ENCODE peak calls at places on chromosomes 4 and X, in eight cellular contexts. H is AG04449; Z is activated CD4-positive, alpha-beta T cell treated with anti-CD3 and anti-CD28 coated beads, Interleukin-2, amount 50 U/mL, for 1 hour; L is SJCRH30; Q is T-helper 2 cell; P is GM13976; A is HTR-8/SVneo; G is amniotic stem cell. D is an unnamed sample.

GRCh38 chr4:24475756-24476155 is 108.6 kb downstream of the DHX15 start:
- DNase-seq in H (no peak), Z (no peak), L (no peak), Q (no peak), P (no peak), A (no peak), G (no peak), D (no peak)

GRCh38 chr4:75011131-75011795 is 78.3 kb downstream of the PARM1 start:
- DNase-seq in H (no peak), Z (no peak), L (no peak), Q (no peak), P (no peak), A (no peak), G (no peak), D (no peak)

GRCh38 chr4:163200950-163201349 is 34.3 kb upstream of the NAF1 start:
- DNase-seq in H (no peak), Z (no peak), L (no peak), Q (no peak), P (no peak), A (no peak), G (no peak), D (no peak)

GRCh38 chrX:11397680-11398079 is 104.5 kb downstream of the AMELX start:
- DNase-seq in H (no peak), Z (no peak), L (no peak), Q (peak), P (no peak), A (no peak), G (no peak), D (no peak)

GRCh38 chrX:92260102-92260501 is 480.9 kb downstream of the PCDH11X start:
- DNase-seq in H (no peak), Z (no peak), L (no peak), Q (no peak), P (no peak), A (no peak), G (no peak), D (no peak)

GRCh38 chr4:106898621-106899230 is 137.4 kb downstream of the DKK2 start:
- DNase-seq in H (peak), Z (no peak), L (peak), Q (peak), P (peak), A (peak), G (peak), D (no peak)

GRCh38 chrX:114162068-114162735 is 421.7 kb upstream of the HTR2C start:
- DNase-seq in H (no peak), Z (no peak), L (peak), Q (no peak), P (no peak), A (no peak), G (no peak), D (peak)

GRCh38 chr4:181548873-181549541 is 694.2 kb upstream of the TENM3 start:
- DNase-seq in H (peak), Z (no peak), L (no peak), Q (no peak), P (no peak), A (peak), G (no peak), D (peak)

GRCh38 chrX:37357436-37357835 is 8.3 kb downstream of the PRRG1 start:
- DNase-seq in H (no peak), Z (no peak), L (no peak), Q (no peak), P (no peak), A (no peak), G (no peak), D (no peak)

GRCh38 chr4:175947117-175947722 is 118.4 kb upstream of the WDR17 start:
- DNase-seq in H (peak), Z (no peak), L (no peak), Q (peak), P (peak), A (no peak), G (peak), D (no peak)

GRCh38 chr4:5738061-5738460 is 27.1 kb downstream of the EVC start:
- DNase-seq in H (no peak), Z (no peak), L (no peak), Q (no peak), P (no peak), A (no peak), G (no peak), D (no peak)

GRCh38 chr4:8228319-8229250 is 29.5 kb downstream of the SH3TC1 start:
- DNase-seq in H (peak), Z (peak), L (peak), Q (peak), P (peak), A (peak), G (peak), D (peak)

GRCh38 chr4:3308691-3309090 is 15.9 kb downstream of the RGS12 start:
- DNase-seq in H (no peak), Z (no peak), L (no peak), Q (no peak), P (no peak), A (no peak), G (no peak), D (no peak)

GRCh38 chr4:100391913-100392312 is 125.9 kb downstream of the EMCN start:
- DNase-seq in H (no peak), Z (no peak), L (no peak), Q (peak), P (no peak), A (no peak), G (no peak), D (no peak)

GRCh38 chrX:84487365-84488353 is 14.6 kb downstream of the HDX start:
- DNase-seq in H (no peak), Z (no peak), L (no peak), Q (no peak), P (peak), A (no peak), G (no peak), D (no peak)

GRCh38 chr4:86019906-86020305 is 339.9 kb downstream of the MAPK10 start:
- DNase-seq in H (no peak), Z (no peak), L (no peak), Q (no peak), P (no peak), A (no peak), G (no peak), D (no peak)

GRCh38 chr4:163804001-163804400 is 309.5 kb downstream of the TMA16 start:
- DNase-seq in H (no peak), Z (no peak), L (no peak), Q (peak), P (no peak), A (no peak), G (no peak), D (no peak)

GRCh38 chr4:112318239-112319142 is 21.3 kb downstream of the ALPK1 start:
- DNase-seq in H (no peak), Z (no peak), L (no peak), Q (peak), P (peak), A (no peak), G (no peak), D (no peak)

GRCh38 chr4:172134536-172134935 is 321.3 kb downstream of the GALNTL6 start:
- DNase-seq in H (no peak), Z (no peak), L (no peak), Q (no peak), P (no peak), A (no peak), G (no peak), D (no peak)

GRCh38 chrX:151359931-151360871 is 36.8 kb upstream of the VMA21 start:
- DNase-seq in H (no peak), Z (peak), L (peak), Q (peak), P (peak), A (no peak), G (no peak), D (peak)

GRCh38 chrX:15745179-15745578 is 7.1 kb downstream of the CA5B start:
- DNase-seq in H (no peak), Z (no peak), L (no peak), Q (no peak), P (no peak), A (no peak), G (no peak), D (no peak)

GRCh38 chrX:71606536-71607216 is 11.6 kb downstream of the CXCR3 start:
- DNase-seq in H (no peak), Z (no peak), L (no peak), Q (peak), P (no peak), A (no peak), G (no peak), D (no peak)

GRCh38 chrX:48472851-48473717 is 2.9 kb upstream of the FTSJ1 start:
- DNase-seq in H (no peak), Z (no peak), L (no peak), Q (no peak), P (no peak), A (no peak), G (no peak), D (no peak)

GRCh38 chrX:74248889-74249288 is 55.1 kb upstream of the ZCCHC13 start:
- DNase-seq in H (no peak), Z (no peak), L (no peak), Q (no peak), P (no peak), A (no peak), G (no peak), D (no peak)

GRCh38 chr4:11497212-11497806 is 68.6 kb upstream of the HS3ST1 start:
- DNase-seq in H (no peak), Z (no peak), L (no peak), Q (peak), P (no peak), A (no peak), G (no peak), D (no peak)

GRCh38 chr4:139279723-139280620 is at the start of gene MGARP:
- DNase-seq in H (no peak), Z (peak), L (peak), Q (peak), P (peak), A (peak), G (no peak), D (no peak)

GRCh38 chrX:110743679-110744340 is 51.8 kb downstream of the CHRDL1 start:
- DNase-seq in H (no peak), Z (no peak), L (no peak), Q (peak), P (no peak), A (no peak), G (no peak), D (no peak)

GRCh38 chr4:88765729-88766128 is 68.1 kb upstream of the NAP1L5 start:
- DNase-seq in H (peak), Z (no peak), L (no peak), Q (no peak), P (no peak), A (peak), G (peak), D (peak)

GRCh38 chr4:138341739-138342415 is 99.7 kb upstream of the SLC7A11 start:
- DNase-seq in H (no peak), Z (no peak), L (no peak), Q (peak), P (no peak), A (no peak), G (no peak), D (no peak)

GRCh38 chr4:8543623-8544022 is 36.6 kb upstream of the GPR78 start:
- DNase-seq in H (no peak), Z (no peak), L (no peak), Q (no peak), P (no peak), A (no peak), G (no peak), D (no peak)

GRCh38 chrX:64885850-64886249 is 90.4 kb downstream of the ZC4H2 start:
- DNase-seq in H (no peak), Z (no peak), L (peak), Q (no peak), P (no peak), A (no peak), G (no peak), D (no peak)